ENCODE peak calls at places on chromosomes 6 and 20, in four cellular contexts. G is neural progenitor cell, H is fibroblast of lung, S is MM.1S. K is an unnamed sample.

GRCh38 chr6:86685230-86685797 is 252.0 kb upstream of the HTR1E start:
- DNase-seq in S (no peak), H (no peak), G (no peak), K (no peak)

GRCh38 chr6:148435386-148435785 is 92.7 kb downstream of the SASH1 start:
- DNase-seq in G (no peak), H (peak; percentile 73), S (no peak), K (peak; percentile 71)

GRCh38 chr6:162388383-162388777 is 339.2 kb downstream of the PRKN start:
- DNase-seq in H (no peak), S (no peak), G (no peak), K (no peak)

GRCh38 chr20:44692932-44693476 is 22.2 kb upstream of the CCN5 start:
- DNase-seq in S (no peak), H (peak; percentile 97), G (no peak), K (peak; percentile 94)

GRCh38 chr20:7926767-7927166 is 13.5 kb downstream of the HAO1 start:
- DNase-seq in S (peak; percentile 41), G (peak; percentile 28), H (peak; percentile 57), K (peak; percentile 28)

GRCh38 chr6:109105681-109106080 is 10.4 kb downstream of the CEP57L1 start:
- DNase-seq in G (no peak), H (no peak), S (no peak), K (no peak)

GRCh38 chr6:159527351-159527750 is 165.7 kb downstream of the SOD2 start:
- DNase-seq in G (peak; percentile 20), S (no peak), H (no peak), K (no peak)

GRCh38 chr6:76706566-76706965 is 634.1 kb upstream of the IMPG1 start:
- DNase-seq in G (no peak), H (no peak), S (no peak), K (no peak)

GRCh38 chr6:111399600-111399999 is 83.4 kb downstream of the REV3L start:
- DNase-seq in S (no peak), G (no peak), H (no peak), K (no peak)

GRCh38 chr6:376823-377571 is 14.6 kb upstream of the IRF4 start:
- DNase-seq in H (no peak), S (no peak), G (no peak), K (no peak)

DNA sequence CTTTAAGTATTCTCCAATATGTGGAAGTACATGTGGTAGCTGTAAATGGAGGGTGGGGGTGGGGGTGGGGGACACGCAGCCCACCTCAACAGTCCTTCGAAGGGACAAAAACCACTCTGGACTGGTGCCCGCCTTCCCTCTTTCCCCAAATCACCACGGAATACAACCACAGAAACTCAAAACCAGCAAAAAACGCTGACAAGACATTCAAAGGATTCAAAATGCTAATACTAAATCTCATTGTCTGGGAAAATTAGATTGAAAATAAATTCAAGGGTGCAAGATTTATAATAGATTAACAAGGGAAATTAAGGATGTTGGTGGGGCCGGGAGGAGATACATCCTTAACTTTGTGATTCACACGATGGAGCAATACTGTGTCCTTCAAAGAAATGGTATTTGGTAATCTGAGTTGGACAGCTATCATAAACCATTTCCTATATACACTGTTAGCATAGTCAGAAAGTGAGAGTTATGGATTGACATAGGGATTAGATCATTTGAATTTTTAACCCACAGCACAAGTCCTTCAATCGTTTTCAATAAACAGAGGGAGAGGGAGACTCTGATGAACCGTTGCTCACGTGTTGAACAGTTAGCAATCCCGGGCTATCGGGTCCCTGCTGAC is 766 bp upstream of the TBC1D22B start:
- DNase-seq in G (peak; percentile 11), H (peak; percentile 67), S (no peak), K (no peak)
- H3K4me3 ChIP-seq in G (peak overlapping the region; percentile 68), H (peak overlapping the region; percentile 92), S (peak overlapping the region; percentile 100), K (peak overlapping the region; percentile 98)

GRCh38 chr6:75275067-75275466 is 9.5 kb downstream of the TMEM30A start:
- DNase-seq in H (peak; percentile 86), S (no peak), G (no peak), K (peak; percentile 97)
- H3K4me2 ChIP-seq in H (peak overlapping the region; percentile 34), S (no peak overlapping the region), G (no peak overlapping the region), K (peak overlapping the region; percentile 44)

GRCh38 chr6:36809156-36809555 is 30.1 kb downstream of the CPNE5 start:
- DNase-seq in H (no peak), S (no peak), G (no peak), K (no peak)

GRCh38 chr6:36807143-36807542 is 32.1 kb downstream of the CPNE5 start:
- DNase-seq in S (no peak), G (no peak), H (no peak), K (no peak)

GRCh38 chr6:36808634-36809033 is 30.6 kb downstream of the CPNE5 start:
- DNase-seq in G (no peak), H (no peak), S (no peak), K (no peak)

GRCh38 chr6:36807750-36808149 is 31.5 kb downstream of the CPNE5 start:
- DNase-seq in G (no peak), S (no peak), H (no peak), K (no peak)

GRCh38 chr6:36809933-36810844 is 29.1 kb downstream of the CPNE5 start:
- DNase-seq in S (no peak), H (no peak), G (peak; percentile 41), K (no peak)
- TF ChIP-seq CTCF in S (no peak), H (no peak), G (peak; percentile 46), K (no peak)

GRCh38 chr6:81895511-81896185 is 143.2 kb upstream of the TENT5A start:
- DNase-seq in G (no peak), S (no peak), H (peak; percentile 71), K (peak; percentile 99)

GRCh38 chr6:81894788-81895221 is 142.3 kb upstream of the TENT5A start:
- DNase-seq in H (no peak), S (no peak), G (peak; percentile 40), K (peak; percentile 44)

GRCh38 chr6:81892911-81893310 is 140.4 kb upstream of the TENT5A start:
- DNase-seq in H (no peak), G (no peak), S (no peak), K (peak; percentile 44)

GRCh38 chr6:81896561-81896960 is 144.1 kb upstream of the TENT5A start:
- DNase-seq in S (no peak), H (no peak), G (no peak), K (peak; percentile 80)

DNA sequence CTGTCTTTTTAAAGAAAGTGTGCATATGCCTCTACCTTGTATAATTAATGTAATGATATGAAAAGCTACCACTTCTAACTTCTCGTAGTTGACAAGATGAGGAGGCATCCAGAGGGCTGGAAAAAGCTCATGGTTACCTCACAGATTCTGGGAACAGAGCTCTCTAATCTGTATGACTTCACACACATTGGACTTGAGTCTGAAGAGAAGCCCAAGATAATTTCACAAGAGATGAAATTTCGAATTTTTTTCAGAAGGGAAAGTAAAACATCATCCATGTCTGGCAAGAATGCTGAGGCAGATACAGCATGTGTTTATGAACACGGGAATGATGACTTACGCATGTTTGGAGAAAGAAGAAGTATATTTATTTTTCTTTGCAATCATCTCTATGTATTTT is 141.8 kb upstream of the TENT5A start:
- DNase-seq in S (no peak), G (no peak), H (peak; percentile 86), K (peak; percentile 75)
- H3K4me3 ChIP-seq in S (no peak overlapping the region), G (no peak overlapping the region), H (peak overlapping the region; percentile 28), K (no peak overlapping the region)

GRCh38 chr6:15234068-15234758 is 11.7 kb upstream of the JARID2 start:
- DNase-seq in G (no peak), S (no peak), H (no peak), K (no peak)
- H3K4me2 ChIP-seq in G (no peak overlapping the region), S (no peak overlapping the region), H (no peak overlapping the region), K (no peak overlapping the region)

DNA sequence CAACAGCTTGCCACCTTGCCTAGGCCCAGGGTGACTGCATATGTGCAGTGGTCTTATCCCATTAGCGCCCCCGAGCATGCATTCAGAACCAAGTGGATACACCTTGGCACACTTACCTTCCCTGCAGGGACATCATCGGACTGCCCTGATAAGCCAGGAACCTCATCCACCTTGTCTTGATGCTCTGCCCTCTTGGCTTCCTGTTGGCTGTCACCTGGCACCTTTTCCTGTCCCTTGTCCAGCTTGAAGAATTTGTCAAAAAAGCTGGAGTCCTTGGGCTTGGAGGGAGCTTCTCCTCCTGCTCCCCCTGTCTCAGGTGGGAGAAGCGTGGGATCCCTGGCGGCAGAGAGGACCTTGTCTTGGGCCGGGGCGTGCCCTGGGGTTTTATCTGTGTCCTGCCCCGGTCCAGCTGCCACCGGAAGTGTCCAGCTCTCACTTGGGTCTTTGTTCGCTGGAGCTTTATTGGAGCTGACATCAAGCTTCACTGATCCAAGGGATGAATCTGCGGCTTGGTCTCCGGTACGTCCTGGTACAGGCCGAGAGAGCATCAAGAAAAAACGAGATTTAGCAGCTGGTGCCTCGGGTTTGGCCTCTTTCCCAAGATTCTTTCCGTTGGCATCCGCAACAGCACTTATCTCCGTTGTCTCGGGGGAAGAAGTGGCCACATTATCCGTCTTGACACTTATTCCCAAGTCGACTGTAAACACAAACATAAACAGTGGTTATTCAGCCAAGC is 42.0 kb downstream of the BCAS1 start:
- DNase-seq in G (no peak), S (no peak), H (no peak), K (no peak)
- TF ChIP-seq CTCF in G (no peak), S (no peak), H (no peak), K (no peak)

GRCh38 chr6:142822383-142822782 is 122.6 kb downstream of the HIVEP2 start:
- DNase-seq in G (no peak), S (no peak), H (no peak), K (no peak)
- H3K4me3 ChIP-seq in G (no peak overlapping the region), S (no peak overlapping the region), H (no peak overlapping the region), K (no peak overlapping the region)

GRCh38 chr6:167548451-167548850 is 223.6 kb downstream of the TTLL2 start:
- DNase-seq in H (no peak), G (no peak), S (no peak), K (peak; percentile 10)
- H3K4me2 ChIP-seq in H (no peak overlapping the region), G (no peak overlapping the region), S (no peak overlapping the region), K (no peak overlapping the region)

DNA sequence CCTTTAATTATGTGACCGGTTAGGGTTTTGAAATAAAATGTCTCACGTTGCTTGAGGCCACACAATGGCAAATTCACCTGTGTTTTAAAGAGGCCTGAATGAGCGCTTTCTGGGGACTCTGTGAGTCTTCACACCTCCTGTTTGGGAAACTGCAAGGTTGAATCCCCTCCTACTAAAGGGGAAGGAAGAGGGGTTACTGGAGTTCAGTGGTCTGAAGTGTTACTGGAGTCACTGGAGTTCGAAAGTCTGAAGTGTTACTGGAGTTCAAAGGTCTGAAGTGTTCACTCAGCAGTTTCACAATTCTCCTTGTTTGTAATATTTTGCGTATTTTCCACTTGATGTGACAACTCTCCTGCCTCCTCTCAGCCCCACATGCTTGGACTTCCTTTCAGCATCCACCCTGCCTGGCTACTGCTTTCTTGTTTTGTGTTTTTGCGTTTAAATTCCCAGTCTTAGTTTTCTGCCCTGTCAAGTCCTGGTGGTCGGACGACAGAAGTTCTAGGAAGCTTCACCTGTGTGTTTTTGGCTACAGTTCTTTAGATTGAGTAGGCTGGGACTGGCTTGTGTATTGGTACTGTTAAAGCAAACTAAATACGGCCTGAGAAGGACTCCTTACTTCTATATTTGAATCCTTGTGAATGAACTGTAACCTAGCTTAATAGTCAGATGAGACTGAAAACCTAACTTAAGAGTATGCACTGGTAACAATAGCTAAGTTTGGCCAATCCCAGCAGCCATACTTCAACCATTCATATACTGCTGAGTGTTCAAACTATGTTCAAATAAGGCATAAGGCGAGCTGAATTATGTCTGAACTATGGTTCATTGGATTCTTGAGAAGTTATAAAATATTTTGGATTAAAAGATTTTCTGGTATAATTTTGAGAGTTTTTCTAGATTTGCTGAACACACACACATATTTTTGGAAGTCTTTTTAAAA is 2.0 kb downstream of the SMPDL3A start:
- DNase-seq in G (no peak), H (peak; percentile 68), S (peak; percentile 35), K (no peak)
- TF ChIP-seq CTCF in G (no peak), H (no peak), S (no peak), K (no peak)

K was measured in astrocyte.